ENCODE peak calls at places on chromosomes 12 and 14, in five cellular contexts. S is CD4-positive, alpha-beta T cell; N is fibroblast of lung; Z is GM23338; T is cardiac muscle cell. W is an unnamed sample.

GRCh38 chr12:89947437-89948265 is 239.0 kb upstream of the ATP2B1 start:
- DNase-seq in S (no peak), Z (peak), T (peak), N (peak), W (no peak)

GRCh38 chr12:64720884-64721283 is 38.3 kb downstream of the GNS start:
- DNase-seq in S (no peak), N (no peak), T (no peak), Z (no peak), W (no peak)

GRCh38 chr12:1297206-1297605 is 297.2 kb downstream of the FBXL14 start:
- DNase-seq in S (no peak), Z (no peak), T (no peak), N (peak), W (no peak)

GRCh38 chr14:92726135-92726932 is 22.1 kb downstream of the LGMN start:
- DNase-seq in N (peak), S (peak), T (no peak), Z (no peak), W (no peak)

GRCh38 chr14:104009297-104009696 is 67.0 kb upstream of the RD3L start:
- DNase-seq in S (no peak), T (no peak), Z (no peak), N (no peak), W (no peak)

GRCh38 chr14:91396959-91397815 is 20.4 kb downstream of the CCDC88C start:
- DNase-seq in T (no peak), Z (peak), N (no peak), S (peak), W (no peak)

GRCh38 chr12:27592548-27592947 is 68.5 kb downstream of the PPFIBP1 start:
- DNase-seq in S (no peak), T (no peak), N (peak), Z (no peak), W (no peak)

GRCh38 chr12:51334774-51335173 is 10.8 kb upstream of the BIN2 start:
- DNase-seq in Z (no peak), S (no peak), T (no peak), N (peak), W (no peak)

GRCh38 chr12:5718680-5719079 is 226.4 kb downstream of the ANO2 start:
- DNase-seq in N (no peak), T (no peak), Z (no peak), S (no peak), W (no peak)

GRCh38 chr12:97701901-97702300 is 239.3 kb downstream of the RMST start:
- DNase-seq in T (no peak), S (no peak), Z (no peak), N (no peak), W (no peak)

GRCh38 chr12:1633459-1633858 is 4.4 kb downstream of the WNT5B start:
- DNase-seq in N (no peak), S (no peak), T (no peak), Z (peak), W (no peak)

GRCh38 chr14:93036652-93037341 is 78.9 kb downstream of the ITPK1 start:
- DNase-seq in S (no peak), Z (no peak), T (no peak), N (peak), W (no peak)

GRCh38 chr14:100780246-100780645 is 45.7 kb upstream of the MEG3 start:
- DNase-seq in N (no peak), T (no peak), S (no peak), Z (no peak), W (no peak)
- TF ChIP-seq CTCF in N (no peak), T (no peak), S (no peak), Z (no peak), W (no peak)

GRCh38 chr14:30330452-30330851 is 228.5 kb upstream of the G2E3 start:
- DNase-seq in Z (peak), S (no peak), T (no peak), N (no peak), W (no peak)
- TF ChIP-seq CTCF in Z (peak), S (no peak), T (peak), N (peak), W (peak)

DNA sequence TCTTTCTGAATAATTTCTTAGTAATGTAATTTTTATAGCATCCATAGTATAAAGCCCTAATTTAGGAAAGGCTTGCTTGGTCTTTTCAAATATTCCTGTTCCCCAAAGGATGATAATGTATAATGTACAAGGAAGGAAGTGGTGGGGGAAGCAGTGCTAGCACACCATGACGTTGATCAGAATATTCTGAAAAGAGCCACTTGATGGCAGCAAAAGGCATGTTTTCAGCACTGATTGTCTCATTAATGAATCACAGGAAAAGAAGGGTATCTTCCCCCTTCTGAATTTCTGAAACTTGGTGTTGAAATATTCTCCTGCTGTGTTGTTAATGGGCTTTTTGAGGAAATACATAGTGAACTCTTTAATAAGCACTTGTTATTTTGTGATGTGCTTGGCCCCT is 121.9 kb downstream of the TMEM117 start:
- DNase-seq in T (peak), S (no peak), Z (peak), N (peak), W (peak)
- TF ChIP-seq CTCF in T (peak), S (peak), Z (peak), N (peak), W (no peak)

GRCh38 chr14:105019861-105020814 is 745 bp downstream of the CDCA4 start:
- DNase-seq in T (peak), S (peak), Z (peak), N (peak), W (peak)

GRCh38 chr14:105020815-105021655 is at the start of gene CDCA4:
- DNase-seq in T (peak), N (peak), Z (peak), S (peak), W (peak)

GRCh38 chr14:105022276-105022670 is 1.4 kb upstream of the CDCA4 start:
- DNase-seq in S (no peak), N (no peak), T (no peak), Z (no peak), W (no peak)

GRCh38 chr14:105023144-105023543 is 2.3 kb upstream of the CDCA4 start:
- DNase-seq in T (no peak), Z (no peak), N (peak), S (no peak), W (no peak)

GRCh38 chr14:105021656-105022275 is 883 bp upstream of the CDCA4 start:
- DNase-seq in S (peak), Z (peak), T (peak), N (peak), W (peak)
- TF ChIP-seq CTCF in S (no peak), Z (peak), T (peak), N (no peak), W (no peak)

GRCh38 chr14:90381011-90381790 is 15.6 kb upstream of the CALM1 start:
- DNase-seq in S (no peak), T (peak), Z (no peak), N (peak), W (no peak)
- TF ChIP-seq CTCF in S (no peak), T (no peak), Z (no peak), N (no peak), W (no peak)

GRCh38 chr12:53997324-53998173 is 2.4 kb upstream of the HOXC9 start:
- DNase-seq in N (no peak), Z (no peak), T (no peak), S (no peak), W (no peak)
- TF ChIP-seq CTCF in N (no peak), Z (no peak), T (no peak), S (no peak), W (no peak)

GRCh38 chr14:75519826-75520692 is 2.2 kb upstream of the BATF start:
- DNase-seq in T (no peak), Z (no peak), S (no peak), N (no peak), W (no peak)

GRCh38 chr14:75521415-75522199 is 662 bp upstream of the BATF start:
- DNase-seq in T (no peak), Z (no peak), N (no peak), S (no peak), W (no peak)

GRCh38 chr14:75520852-75521251 is 1.4 kb upstream of the BATF start:
- DNase-seq in T (no peak), N (no peak), S (no peak), Z (no peak), W (no peak)

GRCh38 chr14:75519394-75519793 is 2.9 kb upstream of the BATF start:
- DNase-seq in T (no peak), N (no peak), Z (no peak), S (no peak), W (no peak)

GRCh38 chr14:75518625-75519024 is 3.6 kb upstream of the BATF start:
- DNase-seq in T (peak), N (no peak), Z (peak), S (no peak), W (peak)
- TF ChIP-seq CTCF in T (peak), N (peak), Z (peak), S (peak), W (peak)

DNA sequence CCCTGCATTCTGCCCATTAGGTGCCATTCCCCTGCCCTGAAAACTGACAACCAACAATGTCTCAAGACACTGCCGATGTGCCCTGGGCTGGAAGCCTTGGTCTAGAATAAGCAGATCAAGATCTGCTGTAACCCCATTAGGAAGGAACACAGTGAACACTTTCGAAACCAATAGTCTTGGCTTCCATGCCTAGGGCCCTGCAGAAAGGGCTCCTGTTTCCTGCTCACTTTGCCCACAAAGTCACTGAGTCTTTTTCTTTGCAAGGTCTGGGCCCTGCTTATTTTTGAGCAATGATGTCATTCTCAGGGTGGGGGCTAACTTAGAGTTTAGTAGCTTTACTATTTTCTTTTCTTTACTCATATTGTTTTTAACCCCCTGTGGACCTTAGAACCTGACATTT is 704.2 kb upstream of the TMEM132C start:
- DNase-seq in Z (no peak), T (no peak), N (peak), S (no peak), W (no peak)
- TF ChIP-seq CTCF in Z (no peak), T (no peak), N (no peak), S (no peak), W (no peak)

W was measured in endothelial cell.